ENCODE peak calls at places on chromosomes 16 and 17, in seven cellular contexts. C, V, N, G, D, R and F are unnamed samples.

GRCh38 chr17:56314026-56314425 is 160.8 kb downstream of the ANKFN1 start:
- DNase-seq in R (no peak), V (no peak), D (no peak), G (no peak), C (no peak), N (no peak), F (no peak)

GRCh38 chr17:21345236-21345635 is 30.9 kb upstream of the KCNJ12 start:
- DNase-seq in C (no peak), V (no peak), G (no peak), D (no peak), R (no peak), N (peak), F (no peak)

GRCh38 chr16:50210266-50211038 is 55.9 kb upstream of the ADCY7 start:
- DNase-seq in N (peak), C (peak), G (peak), D (peak), R (peak), V (peak), F (peak)

GRCh38 chr17:3602499-3602898 is 6.7 kb downstream of the TRPV1 start:
- DNase-seq in G (peak), R (peak), D (peak), N (peak), C (peak), V (no peak), F (peak)

GRCh38 chr17:75024686-75025397 is 12.4 kb downstream of the MRPL58 start:
- DNase-seq in V (no peak), N (no peak), C (no peak), D (no peak), G (no peak), R (peak), F (no peak)

GRCh38 chr16:66116163-66116792 is 250.2 kb upstream of the CDH5 start:
- DNase-seq in N (no peak), D (no peak), V (no peak), R (no peak), G (no peak), C (no peak), F (no peak)

GRCh38 chr16:26645629-26646028 is 421.1 kb upstream of the C16orf82 start:
- DNase-seq in G (peak), C (peak), D (no peak), V (no peak), N (peak), R (no peak), F (no peak)

GRCh38 chr16:17404903-17405691 is 65.7 kb downstream of the XYLT1 start:
- DNase-seq in R (no peak), N (peak), C (no peak), D (no peak), V (no peak), G (no peak), F (no peak)

GRCh38 chr16:65176603-65177002 is 54.7 kb upstream of the CDH11 start:
- DNase-seq in R (no peak), D (no peak), C (no peak), V (no peak), G (no peak), N (no peak), F (no peak)

GRCh38 chr16:81636298-81636960 is 142.7 kb upstream of the PLCG2 start:
- DNase-seq in D (no peak), V (no peak), N (no peak), R (no peak), C (no peak), G (peak), F (no peak)

GRCh38 chr17:73772107-73772705 is 128.0 kb upstream of the SDK2 start:
- DNase-seq in D (no peak), G (no peak), V (no peak), N (no peak), C (no peak), R (no peak), F (no peak)

GRCh38 chr16:66441586-66442375 is 14.7 kb downstream of the BEAN1 start:
- DNase-seq in N (no peak), V (no peak), G (no peak), R (no peak), D (no peak), C (no peak), F (no peak)

GRCh38 chr16:74738134-74738541 is 36.5 kb downstream of the FA2H start:
- DNase-seq in N (peak), G (peak), D (peak), R (no peak), C (no peak), V (no peak), F (no peak)

GRCh38 chr16:74742051-74742481 is 32.6 kb downstream of the FA2H start:
- DNase-seq in R (no peak), C (no peak), N (no peak), G (no peak), V (no peak), D (no peak), F (no peak)

GRCh38 chr16:74738816-74739215 is 35.8 kb downstream of the FA2H start:
- DNase-seq in V (no peak), G (no peak), C (no peak), D (no peak), N (no peak), R (no peak), F (no peak)

GRCh38 chr16:74743045-74743667 is 31.5 kb downstream of the FA2H start:
- DNase-seq in G (no peak), V (no peak), N (no peak), R (no peak), C (no peak), D (no peak), F (no peak)

GRCh38 chr16:74740795-74741304 is 33.8 kb downstream of the FA2H start:
- DNase-seq in D (peak), C (no peak), G (no peak), N (no peak), R (no peak), V (no peak), F (no peak)
- TF ChIP-seq JUND in D (no peak), C (no peak), G (no peak), N (no peak), R (no peak), V (no peak), F (no peak)

GRCh38 chr17:48761114-48761513 is 32.6 kb upstream of the HOXB13 start:
- DNase-seq in R (no peak), C (no peak), N (no peak), V (no peak), D (no peak), G (no peak), F (no peak)
- TF ChIP-seq JUND in R (no peak), C (no peak), N (no peak), V (no peak), D (no peak), G (no peak), F (no peak)

DNA sequence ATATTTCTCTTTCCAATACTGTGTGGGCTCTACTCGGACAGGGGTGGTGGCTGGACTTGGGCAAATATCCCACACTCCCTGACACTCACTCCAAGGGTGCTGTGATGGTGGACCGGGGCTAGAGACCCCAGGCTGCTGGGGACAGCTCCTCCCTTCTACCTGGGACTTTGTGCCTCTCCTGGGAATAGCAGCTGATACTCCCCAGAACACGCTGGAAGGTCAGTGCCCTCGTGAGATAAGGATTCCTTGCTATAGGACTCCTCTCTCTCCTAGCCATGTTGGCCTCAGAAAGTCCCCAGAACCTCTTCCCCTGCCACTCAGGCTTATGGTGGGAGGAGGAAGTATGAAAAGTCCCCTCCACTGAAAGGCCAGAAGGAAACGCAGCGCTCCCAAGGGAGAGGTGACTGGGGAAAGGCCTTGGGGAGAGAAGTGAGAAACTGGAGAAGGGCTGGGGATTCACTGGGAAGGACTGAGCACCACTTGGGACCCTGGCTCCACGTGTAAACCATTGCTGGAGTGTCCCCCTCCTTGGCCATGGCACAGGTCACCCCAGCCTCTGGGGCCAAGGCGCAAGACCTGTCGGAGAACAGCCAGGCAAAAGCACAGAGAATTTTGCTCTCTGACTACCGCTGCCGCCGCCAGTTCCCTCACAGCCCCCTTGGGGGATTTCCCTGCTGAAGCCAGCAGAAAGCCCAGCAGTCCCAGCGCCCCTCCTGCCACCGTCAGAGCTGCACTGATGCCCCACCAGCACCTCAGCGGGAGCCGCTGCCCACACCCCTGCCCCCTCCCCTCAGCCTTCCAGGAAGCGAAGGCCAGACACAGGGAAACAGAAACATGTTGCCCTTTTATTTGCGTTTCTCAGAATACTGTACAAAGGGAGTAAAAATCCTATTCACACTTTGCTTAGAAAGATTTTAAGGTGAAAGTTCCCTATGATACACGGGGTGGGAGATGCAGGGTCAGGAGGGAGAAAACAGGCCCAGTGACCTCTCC is 2.1 kb upstream of the GSDMB start:
- DNase-seq in C (no peak), N (no peak), R (no peak), D (no peak), G (no peak), V (no peak), F (no peak)
- TF ChIP-seq JUND in C (no peak), N (no peak), R (no peak), D (no peak), G (no peak), V (no peak), F (no peak)

GRCh38 chr17:77095461-77095860 is 45.3 kb upstream of the SEC14L1 start:
- DNase-seq in R (no peak), N (no peak), G (no peak), C (no peak), V (no peak), D (no peak), F (no peak)

GRCh38 chr17:77097772-77098171 is 43.0 kb upstream of the SEC14L1 start:
- DNase-seq in C (no peak), D (no peak), R (no peak), G (no peak), V (no peak), N (no peak), F (no peak)

GRCh38 chr17:77098884-77099545 is 41.8 kb upstream of the SEC14L1 start:
- DNase-seq in R (peak), V (no peak), N (no peak), D (no peak), G (no peak), C (no peak), F (no peak)

GRCh38 chr17:77100009-77100408 is 40.8 kb upstream of the SEC14L1 start:
- DNase-seq in C (no peak), G (no peak), N (no peak), D (no peak), V (no peak), R (no peak), F (no peak)

DNA sequence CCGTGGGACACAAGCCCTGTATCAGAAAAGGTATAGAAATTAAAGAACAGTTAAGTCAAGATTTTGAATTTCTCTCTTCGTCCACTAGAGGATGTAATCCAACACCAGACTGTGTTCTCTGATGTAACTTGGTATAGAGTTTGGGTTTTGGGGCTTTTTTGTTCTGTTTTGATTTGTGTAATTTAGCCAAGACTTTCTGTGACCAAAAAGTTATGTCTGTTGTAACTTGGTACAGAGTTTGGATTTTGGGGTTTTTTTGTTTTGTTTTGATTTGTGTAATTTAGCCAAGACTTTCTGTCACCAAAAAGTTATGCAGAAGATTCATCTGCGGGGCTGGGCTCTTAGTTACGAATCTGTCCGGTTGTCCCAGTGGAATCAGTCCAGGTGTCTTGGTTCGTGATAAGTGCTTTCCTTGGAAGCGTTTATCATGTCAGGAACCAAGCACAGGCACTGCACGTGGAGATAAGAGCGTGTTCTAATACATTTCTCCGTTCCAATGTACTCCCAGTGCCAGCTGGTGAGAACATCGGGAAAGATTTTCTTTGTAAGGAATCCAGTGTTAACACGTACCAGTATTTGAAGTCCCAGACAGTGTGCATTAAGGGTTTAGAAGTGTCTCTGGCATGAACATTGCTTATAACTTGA is 44.1 kb upstream of the SEC14L1 start:
- DNase-seq in V (no peak), C (no peak), N (peak), G (no peak), D (peak), R (peak), F (peak)
- TF ChIP-seq JUND in V (no peak), C (no peak), N (no peak), G (no peak), D (no peak), R (no peak), F (no peak)

DNA sequence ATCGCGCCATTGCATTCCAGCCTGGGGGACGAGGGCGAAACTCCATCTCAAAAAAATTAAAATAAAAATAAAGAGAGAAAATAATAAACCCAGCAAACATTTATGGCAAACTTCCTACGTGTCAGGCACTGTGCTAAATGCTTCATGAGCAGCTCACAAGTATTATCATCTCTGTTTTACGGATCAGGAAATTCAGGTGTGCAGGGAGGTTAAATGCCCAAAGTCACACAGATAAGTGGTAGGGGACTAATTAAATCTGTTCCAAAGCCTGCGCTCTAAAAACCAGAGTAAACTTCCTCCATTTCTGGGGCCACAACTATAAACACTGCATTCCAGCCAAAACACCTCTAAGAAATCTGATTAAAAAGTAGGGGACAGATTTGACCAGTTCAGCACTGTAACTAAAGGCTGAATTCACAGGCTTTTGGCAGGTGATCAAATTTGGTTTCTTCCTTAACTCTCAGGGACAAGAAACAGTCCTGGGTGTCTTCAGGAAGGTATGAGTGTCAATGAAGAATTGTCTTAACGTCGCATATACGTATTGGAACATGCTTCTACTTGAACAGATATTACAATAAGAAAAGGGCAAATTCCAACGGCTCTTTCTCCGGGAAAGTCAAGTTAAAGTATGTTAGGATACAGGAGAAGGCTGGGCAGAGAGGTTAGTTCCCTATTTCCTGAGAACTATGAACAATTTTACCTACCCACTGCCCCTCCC is 976 bp downstream of the STRADA start:
- DNase-seq in N (peak), R (no peak), G (peak), D (no peak), V (no peak), C (no peak), F (peak)
- TF ChIP-seq JUND in N (no peak), R (no peak), G (no peak), D (no peak), V (no peak), C (no peak), F (no peak)

GRCh38 chr16:5510819-5511370 is 413.3 kb upstream of the EEF2KMT start:
- DNase-seq in R (no peak), C (no peak), G (no peak), N (no peak), D (no peak), V (no peak), F (no peak)
- TF ChIP-seq JUND in R (no peak), C (no peak), G (no peak), N (no peak), D (no peak), V (no peak), F (no peak)

GRCh38 chr17:8056232-8056975 is 17.5 kb downstream of the ALOX15B start:
- DNase-seq in D (no peak), C (no peak), N (no peak), R (peak), G (no peak), V (peak), F (no peak)
- TF ChIP-seq JUND in D (no peak), C (no peak), N (no peak), R (no peak), G (no peak), V (no peak), F (no peak)